ENCODE peak calls at places on chromosomes 7 and 10, in five cellular contexts. I is HFF-Myc, Y is cardiac muscle cell, D is SJSA1, C is ovary. P is an unnamed sample.

GRCh38 chr7:107471292-107472070 is 1.6 kb downstream of the GPR22 start:
- DNase-seq in I (no peak), Y (no peak), D (no peak), C (no peak), P (no peak)

GRCh38 chr7:50346548-50347497 is 42.3 kb downstream of the IKZF1 start:
- DNase-seq in I (no peak), Y (no peak), D (no peak), C (no peak), P (no peak)

GRCh38 chr7:135335628-135336139 is 102.0 kb downstream of the STRA8 start:
- DNase-seq in I (peak), Y (peak), D (peak), C (no peak), P (no peak)

GRCh38 chr10:132360766-132361447 is 28.9 kb downstream of the LRRC27 start:
- DNase-seq in I (no peak), Y (peak), D (no peak), C (no peak), P (no peak)

GRCh38 chr10:116125180-116125579 is 147.8 kb downstream of the GFRA1 start:
- DNase-seq in I (no peak), Y (peak), D (no peak), C (no peak), P (no peak)

GRCh38 chr10:63573068-63573697 is 52.0 kb downstream of the REEP3 start:
- DNase-seq in I (no peak), Y (no peak), D (peak), C (no peak), P (no peak)

GRCh38 chr10:25933653-25934608 is at the start of gene MYO3A:
- DNase-seq in I (no peak), Y (peak), D (no peak), C (no peak), P (no peak)

GRCh38 chr7:23654508-23654907 is 25.5 kb upstream of the FAM221A start:
- DNase-seq in I (peak), Y (no peak), D (no peak), C (no peak), P (no peak)

GRCh38 chr10:124721295-124722052 is 22.7 kb downstream of the FAM53B start:
- DNase-seq in I (no peak), Y (no peak), D (no peak), C (no peak), P (peak)

GRCh38 chr7:121288894-121289293 is 39.9 kb upstream of the WNT16 start:
- DNase-seq in I (no peak), Y (no peak), D (no peak), C (no peak), P (peak)

GRCh38 chr7:47087866-47088265 is 494.0 kb downstream of the TNS3 start:
- DNase-seq in I (no peak), Y (no peak), D (no peak), C (no peak), P (no peak)

GRCh38 chr7:25858562-25859411 is 293.2 kb upstream of the NFE2L3 start:
- DNase-seq in I (no peak), Y (no peak), D (no peak), C (no peak), P (no peak)

GRCh38 chr10:6299234-6299633 is 96.5 kb downstream of the PFKFB3 start:
- DNase-seq in I (no peak), Y (no peak), D (no peak), C (no peak), P (no peak)

GRCh38 chr10:119541046-119541445 is 1.5 kb downstream of the RGS10 start:
- DNase-seq in I (no peak), Y (no peak), D (no peak), C (no peak), P (no peak)

GRCh38 chr10:132492323-132493035 is 45.1 kb upstream of the INPP5A start:
- DNase-seq in I (no peak), Y (no peak), D (no peak), C (peak), P (no peak)

GRCh38 chr10:132841254-132841975 is 55.5 kb upstream of the NKX6-2 start:
- DNase-seq in I (no peak), Y (no peak), D (no peak), C (no peak), P (no peak)

GRCh38 chr7:115933463-115933862 is 97.1 kb downstream of the TFEC start:
- DNase-seq in I (peak), Y (no peak), D (no peak), C (no peak), P (no peak)

GRCh38 chr10:133131053-133131452 is 29.0 kb upstream of the KNDC1 start:
- DNase-seq in I (no peak), Y (no peak), D (no peak), C (peak), P (no peak)

GRCh38 chr7:155206286-155207020 is 91.2 kb upstream of the INSIG1 start:
- DNase-seq in I (peak), Y (no peak), D (peak), C (no peak), P (peak)

GRCh38 chr10:17605936-17606335 is 11.2 kb downstream of the HACD1 start:
- DNase-seq in I (no peak), Y (no peak), D (no peak), C (no peak), P (no peak)

GRCh38 chr7:39565538-39565937 is 666 bp upstream of the YAE1 start:
- DNase-seq in I (no peak), Y (no peak), D (peak), C (no peak), P (no peak)

GRCh38 chr10:124520553-124521428 is 59.2 kb downstream of the LHPP start:
- DNase-seq in I (no peak), Y (no peak), D (no peak), C (no peak), P (no peak)

GRCh38 chr7:98881561-98882315 is 3.4 kb downstream of the TRRAP start:
- DNase-seq in I (no peak), Y (no peak), D (no peak), C (no peak), P (no peak)

GRCh38 chr10:97923476-97923875 is 73.8 kb downstream of the GOLGA7B start:
- DNase-seq in I (no peak), Y (no peak), D (no peak), C (no peak), P (no peak)

GRCh38 chr7:149261321-149261828 is 621 bp upstream of the ZNF783 start:
- DNase-seq in I (no peak), Y (no peak), D (no peak), C (no peak), P (no peak)

GRCh38 chr10:82505009-82505408 is 630.0 kb downstream of the NRG3 start:
- DNase-seq in I (no peak), Y (peak), D (no peak), C (no peak), P (no peak)

GRCh38 chr7:1074593-1075431 is 13.1 kb upstream of the GPER1 start:
- DNase-seq in I (no peak), Y (no peak), D (no peak), C (no peak), P (no peak)

GRCh38 chr10:27240891-27241639 is 468 bp upstream of the ACBD5 start:
- DNase-seq in I (no peak), Y (peak), D (peak), C (peak), P (no peak)

GRCh38 chr7:90536449-90536848 is 59.7 kb upstream of the CDK14 start:
- DNase-seq in I (no peak), Y (no peak), D (no peak), C (no peak), P (no peak)

GRCh38 chr7:95446618-95447017 is 11.8 kb upstream of the PON2 start:
- DNase-seq in I (no peak), Y (no peak), D (no peak), C (no peak), P (no peak)

GRCh38 chr10:72061491-72061890 is 26.9 kb downstream of the SPOCK2 start:
- DNase-seq in I (no peak), Y (no peak), D (no peak), C (no peak), P (no peak)

GRCh38 chr10:93462881-93463280 is 19.3 kb downstream of the MYOF start:
- DNase-seq in I (no peak), Y (no peak), D (no peak), C (no peak), P (no peak)

GRCh38 chr7:119175916-119176627 is 951.6 kb downstream of the ANKRD7 start:
- DNase-seq in I (no peak), Y (peak), D (peak), C (no peak), P (peak)

GRCh38 chr7:37495574-37496184 is 47.0 kb upstream of the ELMO1 start:
- DNase-seq in I (peak), Y (peak), D (no peak), C (no peak), P (no peak)

GRCh38 chr10:93267521-93267920 is 193.8 kb downstream of the CYP26A1 start:
- DNase-seq in I (no peak), Y (no peak), D (no peak), C (no peak), P (no peak)

GRCh38 chr10:2964632-2965296 is 102.6 kb upstream of the PFKP start:
- DNase-seq in I (no peak), Y (peak), D (no peak), C (no peak), P (no peak)

GRCh38 chr10:18886102-18886501 is 162.5 kb upstream of the MALRD1 start:
- DNase-seq in I (no peak), Y (no peak), D (no peak), C (no peak), P (no peak)

GRCh38 chr7:44201813-44202212 is 1.0 kb downstream of the YKT6 start:
- DNase-seq in I (no peak), Y (no peak), D (no peak), C (no peak), P (no peak)

DNA sequence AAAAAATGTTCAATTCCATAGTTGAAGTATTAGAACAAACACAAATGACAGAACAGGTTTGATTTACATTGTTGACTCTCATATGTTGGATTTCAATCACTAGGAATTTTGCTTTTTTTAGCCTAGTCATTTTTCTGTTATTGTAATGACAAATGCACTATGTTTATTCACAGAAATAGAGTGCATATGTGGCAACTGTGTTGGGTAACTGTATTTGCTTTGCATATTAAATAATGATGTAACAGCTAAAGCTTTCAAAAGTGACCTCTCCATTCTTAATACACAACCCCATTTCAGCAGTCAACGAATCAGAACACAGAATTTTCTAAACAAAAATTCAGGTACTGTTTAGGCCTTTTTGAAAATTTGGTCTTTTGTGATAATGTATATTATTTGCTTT is 54.0 kb upstream of the SLC26A5 start:
- DNase-seq in I (no peak), Y (no peak), D (no peak), C (no peak), P (no peak)
- H3K4me3 ChIP-seq in I (no peak), Y (no peak), D (no peak), C (no peak), P (no peak)

DNA sequence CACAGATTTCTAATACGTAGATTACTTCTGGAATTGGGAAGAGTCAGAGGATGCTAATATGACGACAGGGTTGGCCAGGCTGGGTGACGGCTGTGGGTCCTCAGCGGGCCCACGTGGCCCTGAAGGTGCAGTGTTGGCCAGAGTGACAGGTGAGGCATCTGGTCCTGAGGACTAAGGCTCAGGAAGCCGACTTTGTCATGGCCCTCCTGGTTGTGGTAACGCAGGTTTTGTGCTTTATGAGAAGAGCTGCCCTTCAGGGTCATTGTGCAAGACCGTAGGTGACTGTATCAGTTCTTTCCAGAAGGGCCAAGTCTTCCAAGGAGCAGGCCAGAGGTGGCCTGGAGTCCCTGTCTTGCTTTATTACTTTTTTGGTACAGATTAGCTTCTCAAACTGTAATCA is 2.5 kb downstream of the EIF3B start:
- DNase-seq in I (no peak), Y (no peak), D (no peak), C (no peak), P (no peak)
- H3K4me3 ChIP-seq in I (peak), Y (no peak), D (no peak), C (no peak), P (no peak)

DNA sequence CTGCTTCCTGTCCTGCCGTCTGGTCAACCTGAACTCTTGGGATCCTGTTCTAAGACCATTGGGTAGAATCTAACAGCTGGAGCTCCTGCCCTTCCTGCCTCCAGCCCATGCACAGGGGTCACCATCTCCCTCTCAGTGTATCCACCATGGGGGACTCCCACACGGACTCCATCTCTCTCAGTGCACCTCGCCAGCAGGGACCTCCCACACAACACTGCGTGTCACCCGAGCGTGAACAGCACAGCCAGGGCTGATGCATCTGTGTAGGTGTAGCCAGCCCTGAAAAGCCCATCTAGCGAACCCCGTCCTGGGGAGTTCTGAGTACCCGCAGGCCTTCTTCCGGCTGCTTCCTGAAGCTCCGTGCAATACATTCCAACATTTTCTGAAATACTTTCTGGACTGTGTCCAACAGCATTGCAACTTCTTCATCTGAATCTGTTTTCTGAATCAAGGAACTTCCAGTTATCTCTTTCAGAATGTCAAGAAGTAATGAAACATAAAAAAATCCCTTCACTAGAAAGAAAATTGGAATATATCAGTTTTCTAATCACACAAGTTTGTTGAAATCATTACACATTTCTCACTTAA is 52.5 kb downstream of the NCAPG2 start:
- DNase-seq in I (no peak), Y (no peak), D (no peak), C (no peak), P (no peak)
- H3K4me3 ChIP-seq in I (no peak), Y (no peak), D (no peak), C (no peak), P (no peak)

GRCh38 chr10:77637986-77638765 is 568 bp upstream of the KCNMA1 start:
- DNase-seq in I (no peak), Y (peak), D (peak), C (peak), P (no peak)

GRCh38 chr10:77639756-77640155 is 2.1 kb upstream of the KCNMA1 start:
- DNase-seq in I (no peak), Y (no peak), D (no peak), C (no peak), P (no peak)

GRCh38 chr10:77637474-77637985 is at the start of gene KCNMA1:
- DNase-seq in I (no peak), Y (peak), D (peak), C (peak), P (no peak)

GRCh38 chr10:77640167-77640566 is 2.6 kb upstream of the KCNMA1 start:
- DNase-seq in I (no peak), Y (no peak), D (no peak), C (no peak), P (no peak)

DNA sequence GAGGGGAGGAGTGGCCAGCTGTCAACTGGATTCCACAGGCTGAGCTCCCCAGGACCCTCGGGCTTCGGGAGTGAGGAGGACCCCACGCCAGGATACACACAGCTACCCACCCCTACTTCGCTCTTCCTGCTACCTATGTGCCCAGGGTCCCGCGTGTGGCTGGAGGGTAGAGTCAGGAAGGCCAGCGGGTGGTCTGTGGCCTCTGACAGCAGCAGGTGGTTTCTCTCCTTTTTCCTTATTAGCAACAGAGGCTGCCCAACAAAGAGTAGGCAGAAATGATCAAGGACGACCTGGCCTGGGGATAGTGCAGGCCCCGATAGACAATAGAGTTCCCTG is 1.1 kb upstream of the KCNMA1 start:
- DNase-seq in I (no peak), Y (no peak), D (no peak), C (no peak), P (no peak)
- H3K4me3 ChIP-seq in I (peak), Y (peak), D (peak), C (peak), P (peak)

P was measured in skeletal muscle cell.